ENCODE peak calls at places on chromosomes 11 and 22, in five cellular contexts. One of them, this sample, is unnamed.

GRCh38 chr11:12701815-12702214 is 27.6 kb downstream of the TEAD1 start:
- DNase-seq in astrocyte of the spinal cord: no peak
- DNase-seq in adipocyte: no peak
- DNase-seq in AG09309: no peak
- DNase-seq in nephron progenitor cell: no peak
- DNase-seq in this sample: no peak

GRCh38 chr11:82867495-82868082 is 32.6 kb downstream of the PRCP start:
- DNase-seq in astrocyte of the spinal cord: peak; percentile 84
- DNase-seq in adipocyte: peak; percentile 97
- DNase-seq in AG09309: peak; percentile 55
- DNase-seq in nephron progenitor cell: peak; percentile 84
- DNase-seq in this sample: peak; percentile 72

GRCh38 chr11:124889692-124890091 is 8.0 kb downstream of the ROBO4 start:
- DNase-seq in astrocyte of the spinal cord: no peak
- DNase-seq in adipocyte: no peak
- DNase-seq in AG09309: no peak
- DNase-seq in nephron progenitor cell: no peak
- DNase-seq in this sample: no peak

GRCh38 chr11:86513138-86513537 is 138.5 kb downstream of the CCDC81 start:
- DNase-seq in astrocyte of the spinal cord: no peak
- DNase-seq in adipocyte: no peak
- DNase-seq in AG09309: no peak
- DNase-seq in nephron progenitor cell: no peak
- DNase-seq in this sample: no peak

GRCh38 chr11:123174196-123175183 is 20.6 kb downstream of the CLMP start:
- DNase-seq in astrocyte of the spinal cord: peak; percentile 92
- DNase-seq in adipocyte: peak; percentile 97
- DNase-seq in AG09309: peak; percentile 98
- DNase-seq in nephron progenitor cell: no peak
- DNase-seq in this sample: peak; percentile 95

GRCh38 chr22:43376765-43377485 is 33.8 kb upstream of the SCUBE1 start:
- DNase-seq in astrocyte of the spinal cord: no peak
- DNase-seq in adipocyte: no peak
- DNase-seq in AG09309: no peak
- DNase-seq in nephron progenitor cell: no peak
- DNase-seq in this sample: no peak

GRCh38 chr11:69216609-69217008 is 60.9 kb downstream of the SMIM38 start:
- DNase-seq in astrocyte of the spinal cord: no peak
- DNase-seq in adipocyte: no peak
- DNase-seq in AG09309: no peak
- DNase-seq in nephron progenitor cell: no peak
- DNase-seq in this sample: no peak

GRCh38 chr11:129853508-129854228 is 38.0 kb downstream of the TMEM45B start:
- DNase-seq in astrocyte of the spinal cord: no peak
- DNase-seq in adipocyte: peak; percentile 22
- DNase-seq in AG09309: no peak
- DNase-seq in nephron progenitor cell: no peak
- DNase-seq in this sample: no peak

GRCh38 chr11:27453701-27454100 is 18.9 kb downstream of the LGR4 start:
- DNase-seq in astrocyte of the spinal cord: no peak
- DNase-seq in adipocyte: no peak
- DNase-seq in AG09309: no peak
- DNase-seq in nephron progenitor cell: no peak
- DNase-seq in this sample: no peak

GRCh38 chr11:103624708-103625623 is 411.5 kb upstream of the DDI1 start:
- DNase-seq in astrocyte of the spinal cord: peak; percentile 89
- DNase-seq in adipocyte: peak; percentile 90
- DNase-seq in AG09309: peak; percentile 89
- DNase-seq in nephron progenitor cell: no peak
- DNase-seq in this sample: peak; percentile 78